ENCODE peak calls at places on chromosomes 4 and X, in six cellular contexts. S, X, O, D, C and P are unnamed samples.

GRCh38 chr4:176044589-176044951 is 21.1 kb upstream of the WDR17 start:
- DNase-seq in S (no peak), X (no peak), O (no peak), D (no peak), C (no peak), P (no peak)

GRCh38 chr4:189021831-189022230 is 882.6 kb downstream of the TRIML1 start:
- DNase-seq in S (no peak), X (no peak), O (peak; percentile 81), D (no peak), C (no peak), P (peak; percentile 44)

GRCh38 chrX:48025561-48025960 is 18.8 kb downstream of the SPACA5 start:
- DNase-seq in S (no peak), X (no peak), O (peak; percentile 72), D (peak; percentile 23), C (no peak), P (peak; percentile 81)

GRCh38 chr4:48360285-48360965 is 19.1 kb downstream of the SLAIN2 start:
- DNase-seq in S (no peak), X (no peak), O (peak; percentile 12), D (no peak), C (peak; percentile 30), P (no peak)

GRCh38 chr4:57078685-57079521 is 31.3 kb downstream of the IGFBP7 start:
- DNase-seq in S (no peak), X (no peak), O (peak; percentile 94), D (no peak), C (no peak), P (peak; percentile 91)

GRCh38 chr4:78171482-78171881 is 114.4 kb downstream of the FRAS1 start:
- DNase-seq in S (no peak), X (no peak), O (peak; percentile 66), D (no peak), C (no peak), P (peak; percentile 34)

GRCh38 chrX:115679460-115679859 is 118.5 kb downstream of the PLS3 start:
- DNase-seq in S (no peak), X (no peak), O (peak; percentile 33), D (no peak), C (no peak), P (no peak)

GRCh38 chr4:125780747-125781146 is 466.0 kb downstream of the FAT4 start:
- DNase-seq in S (no peak), X (no peak), O (no peak), D (no peak), C (no peak), P (no peak)

GRCh38 chr4:185142563-185142910 is 529 bp upstream of the SLC25A4 start:
- DNase-seq in S (no peak), X (no peak), O (no peak), D (no peak), C (no peak), P (no peak)

GRCh38 chr4:138952405-138952804 is 63.2 kb upstream of the NOCT start:
- DNase-seq in S (no peak), X (no peak), O (no peak), D (no peak), C (no peak), P (no peak)

GRCh38 chr4:27789768-27790167 is 929.1 kb downstream of the STIM2 start:
- DNase-seq in S (no peak), X (no peak), O (no peak), D (no peak), C (peak; percentile 31), P (no peak)

GRCh38 chr4:120718979-120719566 is 203.5 kb downstream of the PRDM5 start:
- DNase-seq in S (no peak), X (no peak), O (peak; percentile 69), D (no peak), C (no peak), P (peak; percentile 64)

GRCh38 chr4:288891-289290 is 16.4 kb downstream of the ZNF732 start:
- DNase-seq in S (no peak), X (no peak), O (no peak), D (no peak), C (no peak), P (no peak)

GRCh38 chr4:74794341-74794801 is at the start of gene BTC:
- DNase-seq in S (no peak), X (no peak), O (peak; percentile 60), D (no peak), C (no peak), P (peak; percentile 39)

GRCh38 chrX:120269379-120270035 is 18.9 kb downstream of the ZBTB33 start:
- DNase-seq in S (no peak), X (no peak), O (no peak), D (no peak), C (no peak), P (no peak)

GRCh38 chr4:168623484-168623883 is 126.6 kb downstream of the PALLD start:
- DNase-seq in S (no peak), X (no peak), O (no peak), D (no peak), C (no peak), P (no peak)

GRCh38 chr4:145930592-145930991 is 8.0 kb downstream of the ZNF827 start:
- DNase-seq in S (no peak), X (no peak), O (no peak), D (no peak), C (no peak), P (no peak)